ENCODE peak calls at places on chromosomes 16 and 17, in four cellular contexts. One of them, this sample, is unnamed.

GRCh38 chr17:74203439-74204240 is at the start of gene RPL38:
- DNase-seq in Peyer's patch: peak; percentile 98
- DNase-seq in mammary epithelial cell: peak; percentile 91
- DNase-seq in dorsolateral prefrontal cortex: peak; percentile 98
- DNase-seq in this sample: peak; percentile 92

GRCh38 chr16:1113489-1113888 is 17.4 kb upstream of the C1QTNF8 start:
- DNase-seq in dorsolateral prefrontal cortex: no peak
- DNase-seq in mammary epithelial cell: no peak
- DNase-seq in Peyer's patch: no peak
- DNase-seq in this sample: no peak

GRCh38 chr17:29568331-29569244 is at the start of gene TP53I13:
- DNase-seq in dorsolateral prefrontal cortex: peak; percentile 84
- DNase-seq in mammary epithelial cell: peak; percentile 74
- DNase-seq in Peyer's patch: peak; percentile 98
- DNase-seq in this sample: peak; percentile 82

GRCh38 chr16:60110531-60110930 is 1376.4 kb upstream of the GOT2 start:
- DNase-seq in dorsolateral prefrontal cortex: no peak
- DNase-seq in Peyer's patch: no peak
- DNase-seq in mammary epithelial cell: peak; percentile 6
- DNase-seq in this sample: no peak

GRCh38 chr17:78494189-78494960 is 82.8 kb downstream of the DNAH17 start:
- DNase-seq in Peyer's patch: no peak
- DNase-seq in dorsolateral prefrontal cortex: no peak
- DNase-seq in mammary epithelial cell: no peak
- DNase-seq in this sample: peak; percentile 35

GRCh38 chr17:50181155-50181554 is 15.3 kb downstream of the SGCA start:
- DNase-seq in dorsolateral prefrontal cortex: peak; percentile 75
- DNase-seq in mammary epithelial cell: no peak
- DNase-seq in Peyer's patch: no peak
- DNase-seq in this sample: no peak

GRCh38 chr17:27565874-27566672 is 64.9 kb upstream of the LGALS9 start:
- DNase-seq in dorsolateral prefrontal cortex: no peak
- DNase-seq in mammary epithelial cell: no peak
- DNase-seq in Peyer's patch: no peak
- DNase-seq in this sample: no peak

GRCh38 chr17:53996896-53997295 is 174.2 kb downstream of the KIF2B start:
- DNase-seq in mammary epithelial cell: no peak
- DNase-seq in dorsolateral prefrontal cortex: no peak
- DNase-seq in Peyer's patch: no peak
- DNase-seq in this sample: no peak

GRCh38 chr16:78147846-78148535 is 48.5 kb downstream of the WWOX start:
- DNase-seq in mammary epithelial cell: no peak
- DNase-seq in Peyer's patch: no peak
- DNase-seq in dorsolateral prefrontal cortex: no peak
- DNase-seq in this sample: no peak

GRCh38 chr17:4448197-4448980 is 14.6 kb downstream of the SPNS3 start:
- DNase-seq in Peyer's patch: no peak
- DNase-seq in dorsolateral prefrontal cortex: no peak
- DNase-seq in mammary epithelial cell: peak; percentile 13
- DNase-seq in this sample: no peak

GRCh38 chr16:61654962-61655361 is 381.3 kb downstream of the CDH8 start:
- DNase-seq in mammary epithelial cell: no peak
- DNase-seq in Peyer's patch: no peak
- DNase-seq in dorsolateral prefrontal cortex: no peak
- DNase-seq in this sample: no peak

GRCh38 chr17:16939606-16940115 is 32.3 kb downstream of the TNFRSF13B start:
- DNase-seq in dorsolateral prefrontal cortex: peak; percentile 0
- DNase-seq in mammary epithelial cell: no peak
- DNase-seq in Peyer's patch: peak; percentile 36
- DNase-seq in this sample: peak; percentile 43

GRCh38 chr17:79781012-79781665 is 3.2 kb downstream of the CBX2 start:
- DNase-seq in Peyer's patch: no peak
- DNase-seq in dorsolateral prefrontal cortex: no peak
- DNase-seq in mammary epithelial cell: no peak
- DNase-seq in this sample: no peak

GRCh38 chr16:84268661-84269060 is 26.0 kb upstream of the WFDC1 start:
- DNase-seq in dorsolateral prefrontal cortex: no peak
- DNase-seq in Peyer's patch: no peak
- DNase-seq in mammary epithelial cell: no peak
- DNase-seq in this sample: no peak

GRCh38 chr16:78183437-78183836 is 84.0 kb downstream of the WWOX start:
- DNase-seq in mammary epithelial cell: no peak
- DNase-seq in Peyer's patch: no peak
- DNase-seq in dorsolateral prefrontal cortex: no peak
- DNase-seq in this sample: no peak

GRCh38 chr16:88297178-88297720 is 85.5 kb upstream of the ZNF469 start:
- DNase-seq in Peyer's patch: no peak
- DNase-seq in mammary epithelial cell: peak; percentile 64
- DNase-seq in dorsolateral prefrontal cortex: no peak
- DNase-seq in this sample: no peak

GRCh38 chr17:2023692-2024571 is 1.2 kb downstream of the RTN4RL1 start:
- DNase-seq in dorsolateral prefrontal cortex: no peak
- DNase-seq in Peyer's patch: peak; percentile 64
- DNase-seq in mammary epithelial cell: peak; percentile 37
- DNase-seq in this sample: peak; percentile 62

GRCh38 chr17:57273471-57273870 is 17.1 kb downstream of the MSI2 start:
- DNase-seq in Peyer's patch: no peak
- DNase-seq in mammary epithelial cell: no peak
- DNase-seq in dorsolateral prefrontal cortex: no peak
- DNase-seq in this sample: no peak

GRCh38 chr16:15509593-15510520 is 75.5 kb downstream of the BMERB1 start:
- DNase-seq in Peyer's patch: no peak
- DNase-seq in dorsolateral prefrontal cortex: no peak
- DNase-seq in mammary epithelial cell: no peak
- DNase-seq in this sample: no peak

GRCh38 chr17:46787478-46787877 is 31.0 kb downstream of the WNT3 start:
- DNase-seq in Peyer's patch: no peak
- DNase-seq in mammary epithelial cell: no peak
- DNase-seq in dorsolateral prefrontal cortex: no peak
- DNase-seq in this sample: no peak

GRCh38 chr17:82458885-82459424 is 414 bp downstream of the NARF start:
- DNase-seq in dorsolateral prefrontal cortex: no peak
- DNase-seq in Peyer's patch: no peak
- DNase-seq in mammary epithelial cell: peak; percentile 11
- DNase-seq in this sample: peak; percentile 26

GRCh38 chr17:13806023-13806553 is 204.4 kb upstream of the HS3ST3A1 start:
- DNase-seq in mammary epithelial cell: no peak
- DNase-seq in dorsolateral prefrontal cortex: no peak
- DNase-seq in Peyer's patch: no peak
- DNase-seq in this sample: no peak

DNA sequence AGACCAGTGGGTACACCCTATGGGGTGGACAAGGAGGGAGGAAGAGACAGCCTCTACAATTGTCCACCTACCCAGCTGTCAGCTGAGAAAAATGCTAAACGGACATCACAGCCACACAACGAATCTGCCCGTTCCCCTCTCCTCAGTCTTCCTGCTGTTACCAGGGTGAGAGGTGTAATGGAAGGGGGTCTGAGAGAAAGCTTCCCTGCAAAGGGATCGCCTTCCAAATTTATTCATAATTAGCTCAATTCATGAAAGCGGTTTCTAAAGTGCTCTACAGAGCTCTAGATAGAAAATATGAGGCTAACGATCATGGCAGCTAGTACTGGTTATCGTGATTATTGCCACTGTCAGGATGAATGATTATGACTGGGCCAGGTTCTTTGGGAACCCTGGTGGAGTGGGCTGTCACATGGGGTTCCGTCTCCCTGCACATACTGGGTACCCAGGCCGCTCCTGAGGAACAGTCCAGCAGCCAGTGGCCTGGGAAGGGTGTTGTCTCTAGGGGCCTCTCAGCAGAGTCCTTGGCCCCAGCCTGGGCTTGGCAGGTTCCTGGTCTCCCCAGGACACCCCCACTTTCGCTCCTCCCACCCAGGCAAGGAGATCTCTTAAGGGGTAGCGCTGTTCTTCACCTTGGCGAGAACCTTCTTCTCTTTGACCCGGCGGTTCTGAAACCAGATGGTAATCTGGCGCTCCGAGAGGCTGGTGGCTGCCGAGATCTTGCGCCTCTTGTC is 2.2 kb downstream of the HOXB13 start:
- DNase-seq in dorsolateral prefrontal cortex: no peak
- DNase-seq in mammary epithelial cell: no peak
- DNase-seq in Peyer's patch: no peak
- DNase-seq in this sample: no peak
- H3K27me3 ChIP-seq in dorsolateral prefrontal cortex: peaks cover 100% of the 10 kb centered on the region
- H3K27me3 ChIP-seq in mammary epithelial cell: peaks cover 75% of the 10 kb centered on the region
- H3K27me3 ChIP-seq in Peyer's patch: peaks cover 89% of the 10 kb centered on the region
- H3K27me3 ChIP-seq in this sample: peaks cover 93% of the 10 kb centered on the region

GRCh38 chr16:23745263-23745662 is 9.6 kb upstream of the CHP2 start:
- DNase-seq in Peyer's patch: no peak
- DNase-seq in mammary epithelial cell: no peak
- DNase-seq in dorsolateral prefrontal cortex: no peak
- DNase-seq in this sample: no peak

GRCh38 chr16:23742761-23743160 is 12.1 kb upstream of the CHP2 start:
- DNase-seq in dorsolateral prefrontal cortex: no peak
- DNase-seq in Peyer's patch: no peak
- DNase-seq in mammary epithelial cell: no peak
- DNase-seq in this sample: no peak

DNA sequence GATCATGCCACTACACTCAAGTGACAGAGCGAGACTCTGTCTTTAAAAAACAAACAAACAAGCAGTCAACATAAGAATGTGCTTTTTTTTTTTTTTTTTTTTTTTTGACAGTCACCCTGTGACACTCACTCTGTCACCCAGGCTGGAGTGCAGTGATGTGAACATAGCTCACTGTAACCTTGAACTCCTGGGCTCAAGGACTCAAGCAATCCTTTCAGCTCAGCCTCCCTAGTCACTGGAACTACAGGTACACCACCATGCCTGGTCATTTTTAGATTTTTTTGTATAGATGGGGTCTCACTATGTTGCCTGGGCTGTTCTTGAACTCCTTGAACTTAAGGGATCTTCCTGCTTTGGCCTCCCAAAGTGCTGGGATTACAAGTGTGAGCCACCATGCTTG is 15.3 kb upstream of the CHP2 start:
- DNase-seq in mammary epithelial cell: no peak
- DNase-seq in Peyer's patch: no peak
- DNase-seq in dorsolateral prefrontal cortex: no peak
- DNase-seq in this sample: no peak
- H3K27me3 ChIP-seq in mammary epithelial cell: peaks cover 3% of the 10 kb centered on the region
- H3K27me3 ChIP-seq in Peyer's patch: no peaks in the 10 kb centered on the region
- H3K27me3 ChIP-seq in dorsolateral prefrontal cortex: no peaks in the 10 kb centered on the region
- H3K27me3 ChIP-seq in this sample: no peaks in the 10 kb centered on the region

GRCh38 chr17:75721463-75722011 is 278 bp downstream of the ITGB4 start:
- DNase-seq in Peyer's patch: no peak
- DNase-seq in dorsolateral prefrontal cortex: no peak
- DNase-seq in mammary epithelial cell: no peak
- DNase-seq in this sample: no peak
- H3K27me3 ChIP-seq in Peyer's patch: no peaks in the 10 kb centered on the region
- H3K27me3 ChIP-seq in dorsolateral prefrontal cortex: peaks cover 36% of the 10 kb centered on the region
- H3K27me3 ChIP-seq in mammary epithelial cell: no peaks in the 10 kb centered on the region
- H3K27me3 ChIP-seq in this sample: no peaks in the 10 kb centered on the region

GRCh38 chr16:8717892-8718400 is 43.5 kb downstream of the ABAT start:
- DNase-seq in dorsolateral prefrontal cortex: no peak
- DNase-seq in Peyer's patch: no peak
- DNase-seq in mammary epithelial cell: no peak
- DNase-seq in this sample: no peak
- H3K27me3 ChIP-seq in dorsolateral prefrontal cortex: no peaks in the 10 kb centered on the region
- H3K27me3 ChIP-seq in Peyer's patch: no peaks in the 10 kb centered on the region
- H3K27me3 ChIP-seq in mammary epithelial cell: peaks cover 5% of the 10 kb centered on the region
- H3K27me3 ChIP-seq in this sample: no peaks in the 10 kb centered on the region

GRCh38 chr17:58534901-58535421 is 20.5 kb upstream of the MTMR4 start:
- DNase-seq in Peyer's patch: no peak
- DNase-seq in mammary epithelial cell: peak; percentile 74
- DNase-seq in dorsolateral prefrontal cortex: no peak
- DNase-seq in this sample: no peak
- H3K27me3 ChIP-seq in Peyer's patch: no peaks in the 10 kb centered on the region
- H3K27me3 ChIP-seq in mammary epithelial cell: no peaks in the 10 kb centered on the region
- H3K27me3 ChIP-seq in dorsolateral prefrontal cortex: no peaks in the 10 kb centered on the region
- H3K27me3 ChIP-seq in this sample: peaks cover 9% of the 10 kb centered on the region

DNA sequence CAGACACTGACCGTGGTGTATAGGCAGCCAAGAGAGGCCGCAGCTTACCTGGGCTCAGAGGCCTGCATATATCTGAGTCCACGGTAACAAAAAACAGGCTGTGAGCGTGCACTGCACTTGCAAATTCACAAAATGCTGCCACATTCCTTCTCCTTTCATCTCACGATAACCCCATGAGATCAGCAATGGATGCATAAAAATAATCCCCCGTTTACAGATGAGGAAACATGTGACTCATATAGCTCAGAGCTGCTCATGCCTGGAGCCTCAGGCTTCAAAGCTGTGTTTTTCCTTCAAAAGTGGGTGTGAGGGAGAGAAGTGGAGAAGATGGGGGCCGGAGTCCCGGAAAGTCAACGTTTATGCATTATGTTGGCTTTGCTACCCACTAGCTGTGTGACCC is 118.3 kb upstream of the FOXF1 start:
- DNase-seq in dorsolateral prefrontal cortex: no peak
- DNase-seq in Peyer's patch: no peak
- DNase-seq in mammary epithelial cell: peak; percentile 30
- DNase-seq in this sample: no peak
- H3K27me3 ChIP-seq in dorsolateral prefrontal cortex: peaks cover 15% of the 10 kb centered on the region
- H3K27me3 ChIP-seq in Peyer's patch: no peaks in the 10 kb centered on the region
- H3K27me3 ChIP-seq in mammary epithelial cell: no peaks in the 10 kb centered on the region
- H3K27me3 ChIP-seq in this sample: no peaks in the 10 kb centered on the region